ENCODE peak calls at places on chromosomes 16 and 17, in seven cellular contexts. H is glomerular endothelial cell; J is CD8-positive, alpha-beta memory T cell; P is effector memory CD4-positive, alpha-beta T cell; V is T-helper 9 cell; M is stimulated activated CD8-positive, alpha-beta memory T cell treated with anti-CD3 and anti-CD28 coated beads, Interleukin-2, amount 100 ng/mL, for 48 hours; E is GOT3. T is an unnamed sample.

GRCh38 chr17:40552806-40553693 is 12.2 kb downstream of the CCR7 start:
- DNase-seq in M (no peak), E (no peak), H (no peak), V (no peak), J (no peak), P (no peak), T (no peak)

GRCh38 chr16:84053237-84053636 is 10.6 kb upstream of the SLC38A8 start:
- DNase-seq in E (no peak), P (no peak), H (no peak), M (no peak), V (no peak), J (no peak), T (no peak)

GRCh38 chr17:57035971-57036481 is 49.0 kb upstream of the AKAP1 start:
- DNase-seq in M (no peak), H (no peak), J (no peak), P (no peak), V (no peak), E (no peak), T (no peak)

GRCh38 chr17:7081341-7082062 is 1.5 kb upstream of the CLEC10A start:
- DNase-seq in V (no peak), J (peak), H (no peak), P (no peak), E (no peak), M (no peak), T (no peak)

GRCh38 chr16:1379863-1380174 is 28.1 kb downstream of the GNPTG start:
- DNase-seq in E (no peak), J (no peak), M (no peak), V (no peak), H (no peak), P (no peak), T (no peak)

GRCh38 chr17:66420961-66421371 is 118.6 kb downstream of the PRKCA start:
- DNase-seq in V (no peak), J (no peak), M (no peak), P (no peak), E (no peak), H (no peak), T (no peak)

GRCh38 chr16:16143941-16144340 is 79.4 kb downstream of the ABCC6 start:
- DNase-seq in P (no peak), V (no peak), H (no peak), E (no peak), M (no peak), J (no peak), T (no peak)

GRCh38 chr17:81870155-81870977 is 771 bp downstream of the ARHGDIA start:
- DNase-seq in E (no peak), P (peak), V (no peak), J (peak), M (peak), H (no peak), T (no peak)

GRCh38 chr17:63946440-63947363 is 14.6 kb upstream of the CD79B start:
- DNase-seq in V (peak), E (no peak), M (peak), J (peak), P (peak), H (no peak), T (peak)

GRCh38 chr16:88301886-88302285 is 80.9 kb upstream of the ZNF469 start:
- DNase-seq in J (no peak), P (no peak), M (no peak), E (no peak), V (no peak), H (no peak), T (no peak)

GRCh38 chr16:49340466-49340865 is 33.1 kb upstream of the C16orf78 start:
- DNase-seq in H (no peak), P (no peak), J (no peak), M (no peak), E (no peak), V (no peak), T (no peak)

T was measured in GM12891.